ENCODE peak calls at places on chromosome 22, in six cellular contexts. V is GM23248, Z is neural progenitor cell, S is coronary artery, H is retina, J is RWPE1. E is an unnamed sample.

GRCh38 chr22:42947211-42947990 is 67.5 kb downstream of the PACSIN2 start:
- DNase-seq in V (no peak), Z (peak), S (no peak), H (peak), J (no peak), E (no peak)

GRCh38 chr22:50034126-50035081 is 21.8 kb upstream of the IL17REL start:
- DNase-seq in V (no peak), Z (no peak), S (no peak), H (no peak), J (no peak), E (no peak)

GRCh38 chr22:29626497-29627195 is 23.2 kb downstream of the NF2 start:
- DNase-seq in V (peak), Z (no peak), S (no peak), H (no peak), J (peak), E (peak)

GRCh38 chr22:49207008-49207775 is 620.5 kb downstream of the BRD1 start:
- DNase-seq in V (no peak), Z (no peak), S (peak), H (no peak), J (no peak), E (no peak)

GRCh38 chr22:36365020-36365411 is 22.8 kb downstream of the MYH9 start:
- DNase-seq in V (peak), Z (peak), S (peak), H (no peak), J (peak), E (peak)

GRCh38 chr22:21025266-21025665 is 7.1 kb downstream of the SLC7A4 start:
- DNase-seq in V (no peak), Z (no peak), S (peak), H (no peak), J (no peak), E (no peak)

GRCh38 chr22:20531404-20532181 is 24.2 kb downstream of the MED15 start:
- DNase-seq in V (peak), Z (peak), S (peak), H (no peak), J (peak), E (peak)

GRCh38 chr22:20957691-20958440 is 9.2 kb upstream of the AIFM3 start:
- DNase-seq in V (peak), Z (peak), S (no peak), H (peak), J (no peak), E (peak)

GRCh38 chr22:17213976-17214375 is 5.3 kb downstream of the ADA2 start:
- DNase-seq in V (peak), Z (peak), S (no peak), H (no peak), J (no peak), E (peak)